ENCODE peak calls at places on chromosome 22, in five cellular contexts. One of them, this sample, is unnamed.

GRCh38 chr22:46007848-46008261 is 30.9 kb upstream of the WNT7B start:
- DNase-seq in coronary artery: peak; percentile 96
- DNase-seq in CD4-positive, alpha-beta memory T cell: no peak
- DNase-seq in A549: no peak
- DNase-seq in HCT116: no peak
- DNase-seq in this sample: no peak

GRCh38 chr22:40991298-40991697 is 40.1 kb downstream of the RBX1 start:
- DNase-seq in A549: no peak
- DNase-seq in coronary artery: no peak
- DNase-seq in CD4-positive, alpha-beta memory T cell: no peak
- DNase-seq in HCT116: no peak
- DNase-seq in this sample: no peak

GRCh38 chr22:30253205-30253852 is 6.8 kb upstream of the LIF start:
- DNase-seq in CD4-positive, alpha-beta memory T cell: no peak
- DNase-seq in coronary artery: no peak
- DNase-seq in HCT116: no peak
- DNase-seq in A549: peak; percentile 62
- DNase-seq in this sample: no peak

GRCh38 chr22:38317995-38318715 is 922 bp upstream of the CSNK1E start:
- DNase-seq in A549: peak; percentile 94
- DNase-seq in coronary artery: peak; percentile 90
- DNase-seq in HCT116: peak; percentile 81
- DNase-seq in CD4-positive, alpha-beta memory T cell: no peak
- DNase-seq in this sample: no peak

GRCh38 chr22:26174280-26174679 is 5.0 kb downstream of the SEZ6L start:
- DNase-seq in coronary artery: no peak
- DNase-seq in A549: peak; percentile 0
- DNase-seq in HCT116: no peak
- DNase-seq in CD4-positive, alpha-beta memory T cell: no peak
- DNase-seq in this sample: no peak

GRCh38 chr22:24776525-24776924 is 2.0 kb upstream of the PIWIL3 start:
- DNase-seq in HCT116: no peak
- DNase-seq in coronary artery: no peak
- DNase-seq in A549: no peak
- DNase-seq in CD4-positive, alpha-beta memory T cell: no peak
- DNase-seq in this sample: no peak

GRCh38 chr22:38046070-38046748 is 11.0 kb upstream of the PICK1 start:
- DNase-seq in A549: no peak
- DNase-seq in HCT116: no peak
- DNase-seq in CD4-positive, alpha-beta memory T cell: no peak
- DNase-seq in coronary artery: no peak
- DNase-seq in this sample: no peak

GRCh38 chr22:20246368-20247009 is 21.6 kb downstream of the RTN4R start:
- DNase-seq in CD4-positive, alpha-beta memory T cell: no peak
- DNase-seq in coronary artery: no peak
- DNase-seq in A549: no peak
- DNase-seq in HCT116: no peak
- DNase-seq in this sample: no peak

GRCh38 chr22:19180740-19181410 is 2.3 kb upstream of the SLC25A1 start:
- DNase-seq in A549: no peak
- DNase-seq in coronary artery: no peak
- DNase-seq in CD4-positive, alpha-beta memory T cell: no peak
- DNase-seq in HCT116: no peak
- DNase-seq in this sample: no peak

GRCh38 chr22:19180234-19180633 is 1.7 kb upstream of the SLC25A1 start:
- DNase-seq in A549: no peak
- DNase-seq in CD4-positive, alpha-beta memory T cell: no peak
- DNase-seq in HCT116: no peak
- DNase-seq in coronary artery: no peak
- DNase-seq in this sample: no peak

GRCh38 chr22:19178659-19179471 is at the start of gene SLC25A1:
- DNase-seq in HCT116: peak; percentile 63
- DNase-seq in A549: peak; percentile 72
- DNase-seq in coronary artery: peak; percentile 94
- DNase-seq in CD4-positive, alpha-beta memory T cell: peak; percentile 53
- DNase-seq in this sample: peak; percentile 44

GRCh38 chr22:19178065-19178658 is 374 bp downstream of the SLC25A1 start:
- DNase-seq in A549: peak; percentile 13
- DNase-seq in coronary artery: peak; percentile 76
- DNase-seq in HCT116: no peak
- DNase-seq in CD4-positive, alpha-beta memory T cell: peak; percentile 62
- DNase-seq in this sample: no peak

DNA sequence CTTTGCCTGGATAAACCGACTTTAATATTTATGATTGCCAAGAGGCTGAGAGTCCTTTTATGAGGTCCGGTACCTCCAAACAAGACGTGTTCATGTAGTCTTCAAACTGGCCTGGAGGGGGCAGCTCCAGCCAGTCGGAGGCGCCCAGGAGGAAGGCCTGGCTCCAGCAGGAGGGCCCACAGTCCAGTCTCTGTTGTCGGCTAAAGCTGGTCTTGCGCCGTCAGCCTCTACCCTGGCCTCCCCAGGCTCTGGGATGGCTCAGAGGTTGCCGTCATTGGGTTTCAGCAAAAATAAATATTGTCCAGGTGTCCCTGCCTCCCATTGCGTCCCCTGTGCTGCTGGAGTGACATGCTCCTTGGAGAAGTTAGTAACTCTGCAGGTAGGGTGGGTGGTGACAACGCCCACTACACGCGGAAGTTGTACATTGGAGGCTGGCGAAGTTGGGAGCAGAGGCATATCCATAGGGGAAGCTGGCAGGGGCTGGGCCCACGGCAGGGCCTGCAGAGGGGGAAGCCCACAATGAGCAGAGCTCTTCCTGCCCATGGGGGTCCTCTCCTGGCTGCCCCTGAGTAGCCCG is 1.0 kb upstream of the SLC25A1 start:
- DNase-seq in A549: peak; percentile 55
- DNase-seq in HCT116: peak; percentile 57
- DNase-seq in coronary artery: peak; percentile 86
- DNase-seq in CD4-positive, alpha-beta memory T cell: peak; percentile 40
- DNase-seq in this sample: peak; percentile 57
- H3K4me3 ChIP-seq in A549: peak overlapping the region; percentile 80
- H3K4me3 ChIP-seq in HCT116: peak overlapping the region; percentile 82
- H3K4me3 ChIP-seq in coronary artery: peak overlapping the region; percentile 99
- H3K4me3 ChIP-seq in CD4-positive, alpha-beta memory T cell: peak overlapping the region; percentile 66
- H3K4me3 ChIP-seq in this sample: peak overlapping the region; percentile 77

GRCh38 chr22:42286205-42286604 is 15.8 kb upstream of the TCF20 start:
- DNase-seq in CD4-positive, alpha-beta memory T cell: peak; percentile 54
- DNase-seq in HCT116: no peak
- DNase-seq in A549: no peak
- DNase-seq in coronary artery: no peak
- DNase-seq in this sample: peak; percentile 21

GRCh38 chr22:42284230-42284591 is 13.8 kb upstream of the TCF20 start:
- DNase-seq in A549: no peak
- DNase-seq in coronary artery: no peak
- DNase-seq in HCT116: no peak
- DNase-seq in CD4-positive, alpha-beta memory T cell: no peak
- DNase-seq in this sample: no peak

GRCh38 chr22:42285604-42286003 is 15.2 kb upstream of the TCF20 start:
- DNase-seq in HCT116: no peak
- DNase-seq in A549: no peak
- DNase-seq in coronary artery: no peak
- DNase-seq in CD4-positive, alpha-beta memory T cell: no peak
- DNase-seq in this sample: no peak

GRCh38 chr22:42283288-42284229 is 13.1 kb upstream of the TCF20 start:
- DNase-seq in CD4-positive, alpha-beta memory T cell: peak; percentile 54
- DNase-seq in A549: no peak
- DNase-seq in coronary artery: no peak
- DNase-seq in HCT116: no peak
- DNase-seq in this sample: no peak

GRCh38 chr22:42284643-42285181 is 14.3 kb upstream of the TCF20 start:
- DNase-seq in A549: no peak
- DNase-seq in HCT116: no peak
- DNase-seq in coronary artery: no peak
- DNase-seq in CD4-positive, alpha-beta memory T cell: no peak
- DNase-seq in this sample: no peak
- H3K4me3 ChIP-seq in A549: no peak overlapping the region
- H3K4me3 ChIP-seq in HCT116: no peak overlapping the region
- H3K4me3 ChIP-seq in coronary artery: no peak overlapping the region
- H3K4me3 ChIP-seq in CD4-positive, alpha-beta memory T cell: no peak overlapping the region
- H3K4me3 ChIP-seq in this sample: no peak overlapping the region

DNA sequence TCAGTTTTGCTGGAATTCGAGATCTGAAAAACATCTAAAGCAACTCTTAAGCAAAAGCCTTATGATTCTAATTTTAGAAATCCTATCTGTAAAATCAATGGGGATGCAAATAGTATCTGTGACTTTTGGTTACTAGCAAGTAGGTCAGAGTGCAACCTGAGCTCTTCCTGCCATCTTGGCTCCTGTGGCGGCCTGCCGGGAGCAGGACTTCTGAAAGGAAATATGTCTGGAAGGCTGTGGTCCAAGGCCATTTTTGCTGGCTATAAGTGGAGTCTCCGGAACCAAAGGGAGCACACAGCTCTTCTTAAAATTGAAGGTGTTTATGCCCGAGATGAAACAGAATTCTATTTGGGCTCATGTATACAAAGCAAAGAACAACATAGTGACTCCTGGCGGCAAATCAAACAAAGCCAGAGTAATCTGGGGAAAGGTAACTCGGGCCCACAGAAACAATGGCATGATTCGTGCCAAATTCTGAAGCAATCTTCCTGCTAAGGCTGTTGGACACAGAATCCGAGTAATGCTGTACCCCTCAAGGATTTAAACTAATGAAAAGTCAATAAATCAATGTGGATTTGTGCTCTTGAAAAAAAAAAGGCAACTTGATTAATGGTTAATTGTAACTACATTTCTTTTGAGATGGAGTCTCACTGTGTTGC is 1.7 kb downstream of the SAMM50 start:
- DNase-seq in A549: no peak
- DNase-seq in HCT116: no peak
- DNase-seq in coronary artery: no peak
- DNase-seq in CD4-positive, alpha-beta memory T cell: no peak
- DNase-seq in this sample: no peak
- H3K4me3 ChIP-seq in A549: no peak overlapping the region
- H3K4me3 ChIP-seq in HCT116: peak overlapping the region; percentile 91
- H3K4me3 ChIP-seq in coronary artery: peak overlapping the region; percentile 89
- H3K4me3 ChIP-seq in CD4-positive, alpha-beta memory T cell: no peak overlapping the region
- H3K4me3 ChIP-seq in this sample: peak overlapping the region; percentile 81

GRCh38 chr22:47057916-47058585 is 295.6 kb downstream of the TBC1D22A start:
- DNase-seq in CD4-positive, alpha-beta memory T cell: no peak
- DNase-seq in A549: no peak
- DNase-seq in coronary artery: no peak
- DNase-seq in HCT116: no peak
- DNase-seq in this sample: no peak

GRCh38 chr22:47061226-47061625 is 298.8 kb downstream of the TBC1D22A start:
- DNase-seq in HCT116: no peak
- DNase-seq in CD4-positive, alpha-beta memory T cell: no peak
- DNase-seq in coronary artery: peak; percentile 45
- DNase-seq in A549: no peak
- DNase-seq in this sample: no peak

GRCh38 chr22:47060718-47061117 is 298.3 kb downstream of the TBC1D22A start:
- DNase-seq in coronary artery: peak; percentile 45
- DNase-seq in A549: no peak
- DNase-seq in HCT116: no peak
- DNase-seq in CD4-positive, alpha-beta memory T cell: no peak
- DNase-seq in this sample: no peak

GRCh38 chr22:47059701-47060161 is 297.3 kb downstream of the TBC1D22A start:
- DNase-seq in HCT116: no peak
- DNase-seq in A549: no peak
- DNase-seq in coronary artery: no peak
- DNase-seq in CD4-positive, alpha-beta memory T cell: no peak
- DNase-seq in this sample: peak; percentile 50

DNA sequence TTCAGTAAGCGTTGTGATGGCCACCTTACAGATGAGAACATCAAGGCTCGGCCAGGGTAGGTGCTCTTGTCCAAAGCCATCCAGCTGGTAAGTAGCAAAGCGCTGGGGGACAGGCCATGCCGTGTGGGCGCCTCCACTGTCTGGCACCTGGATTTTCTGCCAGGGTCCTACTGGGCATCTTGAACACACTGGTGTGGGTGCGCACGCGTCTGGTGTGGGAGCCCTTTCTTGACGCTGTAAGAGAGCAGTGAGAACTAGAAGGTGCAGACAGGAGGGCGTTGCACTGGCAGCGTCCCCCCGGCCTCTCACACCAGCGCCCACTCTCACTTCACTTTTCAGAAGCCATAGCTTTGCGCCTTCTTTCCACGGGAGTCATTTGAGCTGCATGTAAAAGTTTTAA is 296.6 kb downstream of the TBC1D22A start:
- DNase-seq in CD4-positive, alpha-beta memory T cell: no peak
- DNase-seq in A549: no peak
- DNase-seq in coronary artery: no peak
- DNase-seq in HCT116: no peak
- DNase-seq in this sample: no peak
- H3K4me3 ChIP-seq in CD4-positive, alpha-beta memory T cell: no peak overlapping the region
- H3K4me3 ChIP-seq in A549: no peak overlapping the region
- H3K4me3 ChIP-seq in coronary artery: no peak overlapping the region
- H3K4me3 ChIP-seq in HCT116: no peak overlapping the region
- H3K4me3 ChIP-seq in this sample: no peak overlapping the region

This sample was measured in GM12864.